ENCODE peak calls at places on chromosome 1, in four cellular contexts. One of them, this sample, is unnamed.

GRCh38 chr1:24047101-24047459 is 64.9 kb downstream of the MYOM3 start:
- DNase-seq in HepG2: peak; percentile 37
- DNase-seq in GM12878: no peak
- DNase-seq in H1: no peak
- DNase-seq in this sample: no peak

GRCh38 chr1:59156526-59157196 is 140.2 kb upstream of the FGGY start:
- DNase-seq in GM12878: no peak
- DNase-seq in HepG2: no peak
- DNase-seq in H1: no peak
- DNase-seq in this sample: peak; percentile 58

GRCh38 chr1:235841938-235842545 is 24.7 kb downstream of the LYST start:
- DNase-seq in GM12878: no peak
- DNase-seq in H1: no peak
- DNase-seq in HepG2: no peak
- DNase-seq in this sample: no peak

GRCh38 chr1:211348547-211348946 is 21.9 kb downstream of the TRAF5 start:
- DNase-seq in GM12878: no peak
- DNase-seq in H1: no peak
- DNase-seq in HepG2: no peak
- DNase-seq in this sample: no peak

GRCh38 chr1:94989398-94989797 is 62.5 kb upstream of the CNN3 start:
- DNase-seq in HepG2: no peak
- DNase-seq in GM12878: no peak
- DNase-seq in H1: no peak
- DNase-seq in this sample: no peak

GRCh38 chr1:31335007-31335406 is 37.9 kb downstream of the FABP3 start:
- DNase-seq in HepG2: peak; percentile 50
- DNase-seq in GM12878: peak; percentile 7
- DNase-seq in H1: no peak
- DNase-seq in this sample: peak; percentile 8

GRCh38 chr1:97783762-97784161 is 137.1 kb downstream of the DPYD start:
- DNase-seq in HepG2: no peak
- DNase-seq in H1: no peak
- DNase-seq in GM12878: no peak
- DNase-seq in this sample: no peak

GRCh38 chr1:154481058-154481457 is 21.0 kb upstream of the TDRD10 start:
- DNase-seq in H1: no peak
- DNase-seq in GM12878: no peak
- DNase-seq in HepG2: no peak
- DNase-seq in this sample: no peak

GRCh38 chr1:38098101-38098847 is 51.7 kb upstream of the POU3F1 start:
- DNase-seq in HepG2: no peak
- DNase-seq in GM12878: no peak
- DNase-seq in H1: no peak
- DNase-seq in this sample: no peak

GRCh38 chr1:43450251-43451070 is 3.3 kb downstream of the HYI start:
- DNase-seq in GM12878: no peak
- DNase-seq in H1: no peak
- DNase-seq in HepG2: no peak
- DNase-seq in this sample: no peak

GRCh38 chr1:119779869-119780356 is 11.2 kb upstream of the HMGCS2 start:
- DNase-seq in H1: no peak
- DNase-seq in GM12878: no peak
- DNase-seq in HepG2: no peak
- DNase-seq in this sample: no peak

GRCh38 chr1:156262461-156263287 is 14.8 kb upstream of the PAQR6 start:
- DNase-seq in HepG2: no peak
- DNase-seq in H1: no peak
- DNase-seq in GM12878: no peak
- DNase-seq in this sample: no peak

GRCh38 chr1:164504699-164505098 is 54.3 kb upstream of the PBX1 start:
- DNase-seq in H1: no peak
- DNase-seq in HepG2: no peak
- DNase-seq in GM12878: no peak
- DNase-seq in this sample: no peak

GRCh38 chr1:27990920-27991537 is 31.3 kb downstream of the XKR8 start:
- DNase-seq in H1: no peak
- DNase-seq in HepG2: no peak
- DNase-seq in GM12878: no peak
- DNase-seq in this sample: no peak

GRCh38 chr1:212233321-212233720 is 51.9 kb upstream of the PPP2R5A start:
- DNase-seq in HepG2: no peak
- DNase-seq in H1: no peak
- DNase-seq in GM12878: no peak
- DNase-seq in this sample: no peak

GRCh38 chr1:167258858-167259257 is 38.2 kb downstream of the POU2F1 start:
- DNase-seq in HepG2: no peak
- DNase-seq in H1: no peak
- DNase-seq in GM12878: no peak
- DNase-seq in this sample: no peak

GRCh38 chr1:31739281-31739853 is 24.8 kb downstream of the ADGRB2 start:
- DNase-seq in HepG2: no peak
- DNase-seq in GM12878: no peak
- DNase-seq in H1: peak; percentile 68
- DNase-seq in this sample: no peak

GRCh38 chr1:178273707-178274410 is 180.0 kb downstream of the RASAL2 start:
- DNase-seq in HepG2: no peak
- DNase-seq in GM12878: no peak
- DNase-seq in H1: no peak
- DNase-seq in this sample: no peak

GRCh38 chr1:31238986-31239613 is 587 bp downstream of the NKAIN1 start:
- DNase-seq in H1: peak; percentile 74
- DNase-seq in HepG2: no peak
- DNase-seq in GM12878: no peak
- DNase-seq in this sample: no peak

GRCh38 chr1:78254517-78254916 is 208.8 kb downstream of the GIPC2 start:
- DNase-seq in H1: no peak
- DNase-seq in GM12878: no peak
- DNase-seq in HepG2: no peak
- DNase-seq in this sample: no peak

GRCh38 chr1:200856716-200857352 is 15.9 kb upstream of the GPR25 start:
- DNase-seq in H1: no peak
- DNase-seq in GM12878: no peak
- DNase-seq in HepG2: no peak
- DNase-seq in this sample: no peak

DNA sequence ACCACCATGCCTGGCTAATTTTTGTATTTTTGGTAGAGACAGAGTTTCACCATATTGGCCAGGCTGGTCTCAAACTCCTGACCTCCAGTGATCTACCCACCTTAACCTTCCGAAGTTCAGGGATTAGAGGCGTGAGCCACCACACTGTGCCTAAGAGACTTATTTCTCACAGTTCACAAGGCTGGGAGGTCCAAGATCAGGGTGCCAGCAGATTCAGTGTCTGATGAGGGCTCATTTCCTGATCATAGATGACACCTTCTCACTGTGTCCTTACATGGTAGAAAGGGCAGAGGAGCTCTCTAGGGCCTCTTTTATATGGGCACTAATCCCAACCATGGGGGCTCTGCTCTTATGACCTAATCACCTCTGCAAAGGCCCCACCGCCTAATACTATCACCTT is 58.8 kb downstream of the ARHGEF10L start:
- DNase-seq in GM12878: no peak
- DNase-seq in HepG2: no peak
- DNase-seq in H1: no peak
- DNase-seq in this sample: no peak
- TF ChIP-seq SUZ12 in GM12878: no peak
- TF ChIP-seq SUZ12 in HepG2: no peak
- TF ChIP-seq SUZ12 in H1: no peak
- TF ChIP-seq SUZ12 in this sample: no peak

DNA sequence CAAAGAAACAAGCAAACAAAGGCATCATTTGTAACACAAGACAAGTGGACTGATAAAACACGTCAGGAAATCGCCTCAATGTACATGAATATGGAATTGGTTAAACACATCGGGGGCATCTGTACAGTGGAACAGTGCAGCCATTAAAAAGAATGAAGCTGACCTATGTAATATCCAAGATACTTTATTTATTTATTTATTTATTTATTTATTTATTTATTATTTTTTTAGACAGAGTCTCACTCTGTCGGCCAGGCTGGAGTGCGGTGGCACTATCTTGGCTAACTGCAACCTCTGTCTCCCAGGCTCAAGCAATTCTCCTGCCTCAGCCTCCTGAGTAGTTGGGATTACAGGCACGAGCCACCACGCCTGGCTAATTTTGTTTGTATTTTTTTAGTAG is 75.4 kb upstream of the SLC45A1 start:
- DNase-seq in HepG2: no peak
- DNase-seq in GM12878: no peak
- DNase-seq in H1: no peak
- DNase-seq in this sample: no peak
- TF ChIP-seq ZNF274 in HepG2: no peak
- TF ChIP-seq ZNF274 in GM12878: no peak
- TF ChIP-seq ZNF274 in H1: no peak
- TF ChIP-seq ZNF274 in this sample: no peak

DNA sequence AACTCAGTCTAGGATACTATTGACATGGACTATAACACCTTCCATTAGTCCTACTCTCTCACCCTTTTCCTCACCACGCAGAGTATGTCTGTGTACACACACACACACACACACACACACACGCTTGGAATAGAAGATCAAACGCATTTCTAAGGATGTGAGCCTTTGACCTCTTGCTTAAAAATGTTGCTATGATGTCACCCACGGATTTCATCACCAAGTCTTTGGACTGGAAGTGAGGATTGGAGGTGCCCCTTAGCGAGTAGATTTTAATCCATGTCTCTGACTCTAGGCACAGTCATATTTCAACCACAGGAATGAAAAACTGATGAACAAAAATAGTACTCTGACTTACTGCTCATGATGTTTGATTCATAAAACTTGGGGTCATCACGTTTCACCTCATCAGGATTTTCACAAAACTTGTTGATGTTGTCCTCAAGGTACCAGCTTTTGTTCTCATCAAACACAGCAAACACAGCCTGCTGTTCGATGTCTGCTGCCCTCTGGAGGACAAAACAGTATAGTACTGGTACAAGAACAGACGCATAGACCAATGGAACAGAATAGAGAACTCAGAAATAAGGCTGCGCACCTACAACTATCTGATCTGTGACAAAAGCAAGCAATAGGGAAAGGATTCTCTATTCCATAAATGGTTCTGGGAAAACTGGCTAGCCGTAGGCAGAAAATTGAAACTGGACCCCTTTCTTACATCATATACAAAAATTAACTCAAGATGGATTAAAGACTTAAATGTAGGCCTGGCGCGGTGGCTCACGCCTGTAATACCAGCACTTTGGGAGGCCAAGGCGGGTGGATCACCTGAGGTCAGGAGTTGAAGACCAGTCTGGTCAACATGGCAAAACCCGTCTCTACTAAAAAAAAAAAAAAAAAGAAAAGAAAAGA is 39.9 kb downstream of the F5 start:
- DNase-seq in H1: no peak
- DNase-seq in GM12878: peak; percentile 40
- DNase-seq in HepG2: peak; percentile 66
- DNase-seq in this sample: peak; percentile 81
- TF ChIP-seq SUZ12 in H1: no peak
- TF ChIP-seq SUZ12 in GM12878: no peak
- TF ChIP-seq SUZ12 in HepG2: no peak
- TF ChIP-seq SUZ12 in this sample: no peak

DNA sequence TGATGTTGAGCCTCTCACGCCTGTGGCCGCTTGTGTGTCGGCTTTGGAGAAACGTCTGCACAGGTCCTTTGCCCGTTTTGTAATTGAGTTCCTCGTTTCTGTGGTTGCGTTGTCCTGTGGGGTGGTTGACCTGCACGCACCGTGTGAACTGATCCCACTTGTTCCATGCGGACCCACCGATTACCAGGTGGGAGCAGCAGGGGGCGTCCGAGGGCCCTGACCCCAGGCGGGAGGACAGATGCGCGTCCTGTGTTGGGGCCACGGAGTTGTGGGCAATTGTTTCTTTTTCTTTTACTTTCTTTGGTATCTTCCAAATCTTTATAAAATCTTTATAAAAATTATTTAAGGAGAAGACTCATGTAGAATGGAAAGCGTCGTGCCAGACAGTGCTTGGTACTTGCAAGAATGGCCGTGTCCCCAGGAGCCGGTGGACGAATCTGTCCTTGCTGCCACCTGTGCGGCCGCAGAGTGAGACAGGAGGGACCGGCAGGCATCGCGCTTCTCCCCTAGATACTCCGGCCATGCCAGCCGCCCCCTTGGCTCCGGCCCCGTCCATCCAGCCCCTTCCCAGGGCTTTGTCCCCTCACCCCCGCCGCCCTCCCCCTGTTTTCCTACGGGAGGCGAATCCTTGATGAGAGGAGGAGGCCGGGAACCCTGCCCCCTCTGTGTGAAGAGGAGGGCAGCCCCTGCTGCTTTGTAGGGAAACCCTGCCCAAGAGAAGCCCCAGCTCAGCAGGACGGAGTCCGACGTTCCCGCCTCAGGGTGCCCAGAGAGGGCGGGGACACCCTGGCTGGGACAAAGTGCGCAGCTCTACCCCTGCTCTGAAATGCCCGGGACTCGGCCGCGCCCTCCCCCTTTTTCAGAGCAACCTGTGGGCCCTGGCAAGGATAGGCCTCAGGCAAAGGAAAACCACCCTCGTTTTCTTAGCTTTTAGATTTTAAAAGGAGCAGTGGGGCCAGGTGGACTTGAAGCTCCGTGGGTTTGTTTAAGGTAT is 41.7 kb downstream of the PRKCZ start:
- DNase-seq in H1: peak; percentile 92
- DNase-seq in GM12878: no peak
- DNase-seq in HepG2: peak; percentile 18
- DNase-seq in this sample: peak; percentile 11
- TF ChIP-seq ZNF274 in H1: no peak
- TF ChIP-seq ZNF274 in GM12878: no peak
- TF ChIP-seq ZNF274 in HepG2: no peak
- TF ChIP-seq ZNF274 in this sample: no peak

GRCh38 chr1:204511366-204511765 is 4.8 kb upstream of the MDM4 start:
- DNase-seq in HepG2: no peak
- DNase-seq in H1: no peak
- DNase-seq in GM12878: no peak
- DNase-seq in this sample: no peak

GRCh38 chr1:204514841-204515240 is 1.4 kb upstream of the MDM4 start:
- DNase-seq in HepG2: no peak
- DNase-seq in GM12878: no peak
- DNase-seq in H1: no peak
- DNase-seq in this sample: no peak

GRCh38 chr1:204516180-204516879 is at the start of gene MDM4:
- DNase-seq in GM12878: peak; percentile 90
- DNase-seq in HepG2: peak; percentile 96
- DNase-seq in H1: peak; percentile 99
- DNase-seq in this sample: peak; percentile 99

GRCh38 chr1:204509186-204509635 is 7.0 kb upstream of the MDM4 start:
- DNase-seq in HepG2: peak; percentile 38
- DNase-seq in GM12878: no peak
- DNase-seq in H1: no peak
- DNase-seq in this sample: no peak

GRCh38 chr1:204513117-204513716 is 3.0 kb upstream of the MDM4 start:
- DNase-seq in HepG2: no peak
- DNase-seq in H1: no peak
- DNase-seq in GM12878: peak; percentile 88
- DNase-seq in this sample: no peak
- TF ChIP-seq SUZ12 in HepG2: no peak
- TF ChIP-seq SUZ12 in H1: no peak
- TF ChIP-seq SUZ12 in GM12878: no peak
- TF ChIP-seq SUZ12 in this sample: no peak

GRCh38 chr1:205004296-205004813 is 38.7 kb upstream of the CNTN2 start:
- DNase-seq in H1: no peak
- DNase-seq in GM12878: no peak
- DNase-seq in HepG2: no peak
- DNase-seq in this sample: no peak
- TF ChIP-seq ZNF274 in H1: no peak
- TF ChIP-seq ZNF274 in GM12878: no peak
- TF ChIP-seq ZNF274 in HepG2: no peak
- TF ChIP-seq ZNF274 in this sample: no peak